ENCODE peak calls at places on chromosomes 7 and 10, in six cellular contexts. H is Calu3, L is A673, W is fibroblast of pulmonary artery, B is astrocyte, O is IMR-90. M is an unnamed sample.
A peak's percentile ranks its signal among the peaks of the same experiment; 100 is the strongest.

GRCh38 chr10:56346845-56347415 is 14.1 kb downstream of the ZWINT start:
- DNase-seq in H (no peak), L (no peak), W (no peak), B (peak; percentile 18), O (peak; percentile 19), M (no peak)

GRCh38 chr10:63166742-63167258 is 33.7 kb downstream of the NRBF2 start:
- DNase-seq in H (peak; percentile 60), L (peak; percentile 89), W (peak; percentile 93), B (peak; percentile 56), O (peak; percentile 85), M (no peak)

GRCh38 chr10:59002011-59002410 is 174.4 kb upstream of the PHYHIPL start:
- DNase-seq in H (no peak), L (no peak), W (no peak), B (no peak), O (no peak), M (no peak)

GRCh38 chr10:60937022-60937421 is 7.0 kb downstream of the RHOBTB1 start:
- DNase-seq in H (no peak), L (no peak), W (no peak), B (no peak), O (no peak), M (no peak)

GRCh38 chr10:87622290-87623004 is 37.2 kb upstream of the PAPSS2 start:
- DNase-seq in H (no peak), L (peak; percentile 11), W (no peak), B (no peak), O (no peak), M (peak; percentile 11)

GRCh38 chr7:71735961-71736556 is 604.1 kb downstream of the GALNT17 start:
- DNase-seq in H (peak; percentile 44), L (peak; percentile 66), W (peak; percentile 70), B (peak; percentile 22), O (peak; percentile 44), M (peak; percentile 63)

GRCh38 chr10:127125331-127125730 is 71.1 kb downstream of the INSYN2A start:
- DNase-seq in H (no peak), L (no peak), W (no peak), B (no peak), O (no peak), M (no peak)

GRCh38 chr7:46015107-46015868 is 94.2 kb upstream of the IGFBP3 start:
- DNase-seq in H (no peak), L (peak; percentile 16), W (no peak), B (no peak), O (peak; percentile 26), M (no peak)

GRCh38 chr7:3683886-3684539 is 383.0 kb downstream of the SDK1 start:
- DNase-seq in H (no peak), L (no peak), W (no peak), B (no peak), O (no peak), M (no peak)

GRCh38 chr7:142603870-142604448 is 145.3 kb upstream of the PRSS1 start:
- DNase-seq in H (peak; percentile 58), L (peak; percentile 70), W (peak; percentile 80), B (peak; percentile 33), O (peak; percentile 63), M (peak; percentile 59)

GRCh38 chr7:70307544-70308106 is 709.4 kb downstream of the AUTS2 start:
- DNase-seq in H (no peak), L (no peak), W (no peak), B (no peak), O (no peak), M (no peak)

GRCh38 chr10:107865691-107866090 is 701.2 kb upstream of the SORCS1 start:
- DNase-seq in H (no peak), L (peak; percentile 26), W (no peak), B (no peak), O (no peak), M (no peak)

GRCh38 chr10:70492786-70493659 is 14.5 kb downstream of the PALD1 start:
- DNase-seq in H (no peak), L (no peak), W (no peak), B (peak; percentile 74), O (peak; percentile 30), M (no peak)

GRCh38 chr7:143027032-143027431 is at the start of gene OR9A2:
- DNase-seq in H (no peak), L (no peak), W (no peak), B (no peak), O (no peak), M (no peak)

GRCh38 chr7:80478683-80479082 is 33.2 kb downstream of the GNAT3 start:
- DNase-seq in H (no peak), L (peak; percentile 23), W (peak; percentile 64), B (peak; percentile 69), O (peak; percentile 76), M (no peak)
- TF ChIP-seq CTCF in H (no peak), L (no peak), W (no peak), B (no peak), O (no peak), M (no peak)

DNA sequence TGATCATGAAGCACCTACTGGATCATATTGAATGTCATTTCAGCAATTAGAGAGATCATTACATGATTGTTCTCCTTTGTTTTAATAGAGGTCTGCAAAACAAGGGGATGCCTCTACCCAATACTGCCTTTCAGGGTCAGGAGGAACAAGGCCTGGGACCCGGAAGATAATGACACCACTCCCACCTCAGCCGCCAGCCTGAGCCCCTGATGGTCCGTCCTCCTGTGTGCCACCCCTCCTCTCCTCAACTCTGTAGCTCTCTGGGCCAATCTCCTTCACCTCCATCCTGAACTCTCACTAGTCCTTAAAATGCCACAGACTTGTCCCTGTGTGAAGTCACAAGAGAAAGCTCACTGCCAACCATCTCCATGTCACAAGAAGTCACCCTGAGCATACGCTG is 38.0 kb downstream of the KCNMA1 start:
- DNase-seq in H (no peak), L (no peak), W (no peak), B (no peak), O (no peak), M (no peak)
- TF ChIP-seq CTCF in H (no peak), L (no peak), W (no peak), B (no peak), O (no peak), M (no peak)

GRCh38 chr7:21071570-21071969 is 284.9 kb upstream of the SP8 start:
- DNase-seq in H (no peak), L (no peak), W (no peak), B (no peak), O (no peak), M (no peak)
- TF ChIP-seq CTCF in H (no peak), L (no peak), W (no peak), B (no peak), O (no peak), M (no peak)

DNA sequence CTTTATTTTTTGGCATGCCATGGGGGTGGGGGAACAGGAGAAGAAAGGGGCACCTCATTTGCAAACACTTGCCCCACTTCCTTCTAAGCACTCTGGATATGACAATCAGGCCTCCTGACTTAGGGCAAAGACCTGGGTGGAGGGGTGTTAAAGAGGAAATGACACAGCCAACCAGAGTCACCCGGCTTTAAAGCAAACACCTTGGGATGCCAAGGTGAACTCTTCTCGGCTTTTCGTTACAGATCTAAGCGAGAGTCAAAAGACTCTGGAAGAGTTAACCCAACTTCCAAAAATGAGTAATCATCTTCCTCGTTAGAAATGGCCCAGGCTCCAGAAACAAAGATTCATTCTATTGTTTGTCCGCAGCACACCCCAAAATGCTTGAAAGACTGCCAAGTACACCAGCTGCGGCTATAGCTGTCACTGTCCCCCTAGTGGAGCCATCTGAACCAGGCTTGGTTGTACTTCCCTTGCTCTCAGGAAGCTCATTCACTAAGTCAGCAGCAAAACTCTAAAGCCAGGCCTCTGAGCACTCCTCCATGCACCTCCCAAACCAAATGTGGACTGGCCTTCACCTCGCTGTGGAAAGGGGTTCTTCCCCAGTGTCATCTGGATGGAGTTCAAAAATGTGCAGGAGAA is 24.8 kb downstream of the FAM53B start:
- DNase-seq in H (peak; percentile 70), L (peak; percentile 73), W (peak; percentile 90), B (peak; percentile 69), O (peak; percentile 52), M (peak; percentile 75)
- TF ChIP-seq CTCF in H (peak; percentile 33), L (peak; percentile 53), W (peak; percentile 69), B (peak; percentile 46), O (peak; percentile 22), M (peak; percentile 65)

GRCh38 chr10:132453470-132453861 is 56.5 kb downstream of the PWWP2B start:
- DNase-seq in H (no peak), L (no peak), W (no peak), B (no peak), O (no peak), M (no peak)

GRCh38 chr10:132452651-132453469 is 55.9 kb downstream of the PWWP2B start:
- DNase-seq in H (peak; percentile 90), L (peak; percentile 82), W (peak; percentile 59), B (peak; percentile 20), O (peak; percentile 72), M (peak; percentile 99)

GRCh38 chr10:132451506-132452215 is 54.7 kb downstream of the PWWP2B start:
- DNase-seq in H (no peak), L (no peak), W (no peak), B (no peak), O (no peak), M (no peak)

GRCh38 chr10:132450825-132451505 is 54.0 kb downstream of the PWWP2B start:
- DNase-seq in H (no peak), L (no peak), W (no peak), B (no peak), O (no peak), M (no peak)

DNA sequence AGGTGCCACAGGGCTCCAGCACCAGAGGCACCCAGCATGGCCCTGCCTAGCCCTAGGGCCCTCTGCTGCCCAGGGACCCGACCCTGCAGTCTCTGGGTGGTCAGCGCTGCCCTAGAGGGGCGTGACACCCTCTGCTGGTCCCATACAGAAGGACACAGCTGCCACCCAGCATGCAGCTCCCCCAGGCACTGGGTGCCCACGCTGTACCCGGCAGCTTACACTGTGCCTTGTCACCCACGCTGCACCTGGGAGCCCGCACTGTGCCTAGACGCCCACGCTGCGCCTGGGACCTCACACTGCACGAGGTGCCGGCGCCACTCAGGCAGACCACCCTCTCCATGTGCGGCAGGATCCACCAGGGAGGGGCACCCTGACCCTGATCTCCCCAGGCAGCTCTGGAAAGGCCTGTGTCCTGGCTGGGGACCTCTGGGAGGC is 55.2 kb downstream of the PWWP2B start:
- DNase-seq in H (no peak), L (no peak), W (no peak), B (no peak), O (no peak), M (no peak)
- TF ChIP-seq CTCF in H (no peak), L (no peak), W (no peak), B (no peak), O (peak; percentile 19), M (peak; percentile 11)

M was measured in GM13977.